ENCODE peak calls at places on chromosomes 1 and 21, in six cellular contexts. J, Q, E, K, Y and R are unnamed samples. For H3K4me1, the result is how much of the 10 kb centered on the place peaks cover.

GRCh38 chr1:5953386-5953785 is 38.8 kb downstream of the NPHP4 start:
- DNase-seq in K (no peak), E (peak), Y (no peak), Q (no peak), J (no peak), R (no peak)

GRCh38 chr1:1318131-1318652 is 6.3 kb downstream of the INTS11 start:
- DNase-seq in Y (peak), Q (peak), E (peak), J (peak), K (peak), R (no peak)

GRCh38 chr1:18727956-18728355 is 97.3 kb downstream of the PAX7 start:
- DNase-seq in K (no peak), Q (no peak), Y (no peak), E (peak), J (no peak), R (no peak)

GRCh38 chr1:227069490-227069889 is 129.4 kb downstream of the COQ8A start:
- DNase-seq in Q (no peak), J (no peak), Y (no peak), K (no peak), E (no peak), R (no peak)

GRCh38 chr1:110975265-110975664 is 11.5 kb upstream of the LRIF1 start:
- DNase-seq in J (no peak), Y (no peak), Q (no peak), K (no peak), E (no peak), R (no peak)

GRCh38 chr1:28456078-28456477 is 49.8 kb upstream of the RCC1 start:
- DNase-seq in E (no peak), Q (no peak), K (no peak), J (no peak), Y (no peak), R (no peak)

GRCh38 chr1:183209533-183210158 is 23.6 kb downstream of the LAMC2 start:
- DNase-seq in Q (no peak), K (no peak), J (no peak), Y (no peak), E (peak), R (no peak)

GRCh38 chr1:179082308-179083030 is 599 bp downstream of the TOR3A start:
- DNase-seq in Y (no peak), K (peak), E (peak), Q (no peak), J (peak), R (peak)

GRCh38 chr1:51344276-51344601 is 13.9 kb upstream of the TTC39A start:
- DNase-seq in J (no peak), K (no peak), Q (no peak), E (no peak), Y (no peak), R (no peak)

GRCh38 chr1:152035406-152036315 is 1.1 kb downstream of the S100A11 start:
- DNase-seq in Y (no peak), Q (peak), J (no peak), K (no peak), E (peak), R (no peak)

GRCh38 chr1:106880226-106880625 is 176.2 kb upstream of the PRMT6 start:
- DNase-seq in E (no peak), J (no peak), K (no peak), Q (no peak), Y (no peak), R (no peak)

GRCh38 chr1:235101558-235102258 is 26.9 kb downstream of the TOMM20 start:
- DNase-seq in E (peak), K (no peak), J (no peak), Q (no peak), Y (no peak), R (no peak)

GRCh38 chr1:233393926-233394680 is 66.6 kb downstream of the MAP3K21 start:
- DNase-seq in J (no peak), E (no peak), K (no peak), Q (no peak), Y (no peak), R (no peak)

GRCh38 chr21:38326899-38327298 is 70.1 kb downstream of the KCNJ15 start:
- DNase-seq in E (no peak), K (no peak), Y (no peak), J (no peak), Q (no peak), R (no peak)

GRCh38 chr1:32208891-32209309 is at the start of gene DCDC2B:
- DNase-seq in E (peak), J (no peak), Y (no peak), Q (peak), K (peak), R (no peak)

GRCh38 chr1:229204863-229205777 is 65.8 kb upstream of the RAB4A start:
- DNase-seq in Q (no peak), J (peak), E (peak), Y (no peak), K (no peak), R (no peak)

GRCh38 chr1:168161459-168161858 is 17.3 kb upstream of the TIPRL start:
- DNase-seq in J (no peak), Q (no peak), Y (no peak), E (no peak), K (no peak), R (no peak)
- H3K4me3 ChIP-seq in J (no peak), Q (no peak), Y (no peak), E (no peak), K (no peak), R (no peak)

GRCh38 chr1:85202092-85202863 is 1.5 kb upstream of the SYDE2 start:
- DNase-seq in K (no peak), Y (no peak), E (peak), J (no peak), Q (no peak), R (no peak)
- H3K27ac ChIP-seq in K (peak), Y (peak), E (peak), J (peak), Q (peak), R (peak)

DNA sequence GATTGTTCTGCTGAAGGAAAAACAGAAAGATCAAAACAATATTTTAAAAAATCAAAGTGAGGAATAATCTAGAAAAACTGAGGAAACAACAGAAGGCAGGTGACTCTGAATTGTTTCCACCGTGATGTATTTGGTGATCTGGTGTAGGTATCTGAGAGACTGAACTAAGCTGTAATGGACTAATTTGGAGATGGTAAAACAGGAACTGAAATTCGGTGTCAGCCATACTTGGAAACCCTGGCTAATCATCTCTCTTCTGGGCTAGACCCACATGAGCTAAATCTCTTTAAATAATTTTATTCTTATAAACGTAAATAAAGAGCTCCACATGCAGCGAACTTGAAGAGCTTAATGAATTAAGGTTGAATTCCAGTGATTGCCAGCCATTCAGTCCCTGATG is 1226.1 kb downstream of the NCAM2 start:
- DNase-seq in Y (no peak), E (no peak), K (no peak), J (no peak), Q (no peak), R (no peak)
- H3K4me1 ChIP-seq in Y (under half), E (under half), K (under half), J (under half), Q (under half), R (under half)

DNA sequence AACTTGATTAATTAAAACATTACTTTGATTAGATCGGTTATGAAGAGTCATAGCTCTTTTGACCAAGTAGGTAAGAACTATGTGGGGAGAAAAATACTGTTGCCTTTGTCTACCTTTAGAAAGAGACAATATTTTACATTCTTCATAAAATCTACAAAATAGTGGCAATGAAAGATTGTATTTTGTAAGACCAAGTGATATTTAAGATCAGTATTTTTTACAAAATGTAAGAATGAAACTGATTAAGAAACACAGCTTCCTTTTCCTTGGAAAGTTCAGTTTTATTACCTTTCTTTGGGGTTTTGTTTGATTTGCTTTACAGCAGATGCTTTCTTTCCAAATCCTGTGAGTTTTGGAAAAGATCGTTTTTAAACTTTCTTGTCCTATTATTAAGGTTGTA is 69.8 kb downstream of the SLC35A3 start:
- DNase-seq in K (no peak), Y (no peak), E (peak), Q (no peak), J (no peak), R (no peak)
- H3K4me3 ChIP-seq in K (no peak), Y (peak), E (peak), Q (peak), J (no peak), R (peak)

GRCh38 chr21:32812035-32812434 is 40.5 kb upstream of the PAXBP1 start:
- DNase-seq in K (peak), J (no peak), Y (no peak), E (peak), Q (no peak), R (no peak)
- H3K27ac ChIP-seq in K (no peak), J (no peak), Y (no peak), E (peak), Q (no peak), R (no peak)